ENCODE peak calls at places on chromosomes 11 and 22, in seven cellular contexts. T is GM23248; D is fibroblast of lung; R is heart right ventricle; Y is effector memory CD4-positive, alpha-beta T cell; K is lower lobe of right lung; J is psoas muscle. I is an unnamed sample. For H3K27me3, the result is how much of the 10 kb centered on the place peaks cover.

GRCh38 chr11:117384045-117384444 is 56.4 kb downstream of the CEP164 start:
- DNase-seq in T (peak), D (peak), R (no peak), Y (no peak), K (no peak), J (no peak), I (no peak)

GRCh38 chr11:33633251-33634003 is 67.2 kb downstream of the C11orf91 start:
- DNase-seq in T (peak), D (peak), R (no peak), Y (no peak), K (no peak), J (no peak), I (no peak)

GRCh38 chr11:41245184-41245583 is 214.3 kb downstream of the LRRC4C start:
- DNase-seq in T (no peak), D (no peak), R (no peak), Y (no peak), K (no peak), J (no peak), I (peak)

GRCh38 chr11:74470526-74470925 is 3.2 kb upstream of the KCNE3 start:
- DNase-seq in T (no peak), D (no peak), R (no peak), Y (no peak), K (no peak), J (no peak), I (no peak)

GRCh38 chr11:33534575-33534974 is 166.1 kb downstream of the C11orf91 start:
- DNase-seq in T (no peak), D (no peak), R (no peak), Y (no peak), K (no peak), J (no peak), I (no peak)

GRCh38 chr11:45151362-45151982 is 5.0 kb downstream of the PRDM11 start:
- DNase-seq in T (no peak), D (no peak), R (no peak), Y (no peak), K (no peak), J (no peak), I (no peak)

GRCh38 chr11:72751293-72752087 is 718 bp downstream of the ARAP1 start:
- DNase-seq in T (no peak), D (no peak), R (no peak), Y (no peak), K (no peak), J (no peak), I (no peak)

GRCh38 chr22:37624876-37625275 is 14.6 kb upstream of the SH3BP1 start:
- DNase-seq in T (no peak), D (no peak), R (no peak), Y (no peak), K (no peak), J (no peak), I (peak)

GRCh38 chr11:3866206-3866605 is 10.7 kb downstream of the STIM1 start:
- DNase-seq in T (no peak), D (no peak), R (peak), Y (no peak), K (peak), J (peak), I (no peak)

GRCh38 chr11:15850992-15851615 is 505.2 kb downstream of the SOX6 start:
- DNase-seq in T (no peak), D (no peak), R (no peak), Y (no peak), K (no peak), J (no peak), I (no peak)

GRCh38 chr22:47098121-47098520 is 335.7 kb downstream of the TBC1D22A start:
- DNase-seq in T (no peak), D (no peak), R (no peak), Y (no peak), K (no peak), J (no peak), I (no peak)

GRCh38 chr11:57085604-57086003 is 96.1 kb upstream of the LRRC55 start:
- DNase-seq in T (peak), D (peak), R (no peak), Y (no peak), K (no peak), J (no peak), I (no peak)

GRCh38 chr22:28137036-28137435 is 218.0 kb upstream of the PITPNB start:
- DNase-seq in T (no peak), D (no peak), R (no peak), Y (no peak), K (no peak), J (no peak), I (no peak)

GRCh38 chr22:32793604-32794003 is 7.9 kb upstream of the TIMP3 start:
- DNase-seq in T (no peak), D (no peak), R (no peak), Y (no peak), K (no peak), J (no peak), I (no peak)

GRCh38 chr11:119306373-119306890 is 10.5 kb downstream of the MCAM start:
- DNase-seq in T (peak), D (peak), R (no peak), Y (no peak), K (no peak), J (peak), I (peak)

GRCh38 chr11:15923169-15923568 is 433.2 kb downstream of the SOX6 start:
- DNase-seq in T (no peak), D (no peak), R (no peak), Y (no peak), K (no peak), J (no peak), I (no peak)

GRCh38 chr11:10318527-10318802 is 13.6 kb downstream of the ADM start:
- DNase-seq in T (no peak), D (no peak), R (no peak), Y (no peak), K (no peak), J (peak), I (no peak)

GRCh38 chr11:21514298-21514697 is 678.6 kb upstream of the ANO5 start:
- DNase-seq in T (peak), D (no peak), R (no peak), Y (no peak), K (no peak), J (no peak), I (peak)

GRCh38 chr11:60914620-60915249 is 777 bp downstream of the TMEM109 start:
- DNase-seq in T (peak), D (peak), R (no peak), Y (no peak), K (no peak), J (peak), I (peak)

GRCh38 chr11:64372802-64373597 is 14.0 kb downstream of the RPS6KA4 start:
- DNase-seq in T (peak), D (no peak), R (no peak), Y (no peak), K (no peak), J (no peak), I (no peak)

GRCh38 chr11:119158467-119158866 is 9.6 kb downstream of the ABCG4 start:
- DNase-seq in T (no peak), D (no peak), R (no peak), Y (no peak), K (no peak), J (no peak), I (no peak)

GRCh38 chr11:73201249-73201648 is 16.8 kb upstream of the P2RY2 start:
- DNase-seq in T (peak), D (peak), R (no peak), Y (no peak), K (peak), J (no peak), I (no peak)

GRCh38 chr22:35347462-35347861 is 33.4 kb upstream of the HMOX1 start:
- DNase-seq in T (no peak), D (no peak), R (no peak), Y (no peak), K (no peak), J (no peak), I (no peak)

DNA sequence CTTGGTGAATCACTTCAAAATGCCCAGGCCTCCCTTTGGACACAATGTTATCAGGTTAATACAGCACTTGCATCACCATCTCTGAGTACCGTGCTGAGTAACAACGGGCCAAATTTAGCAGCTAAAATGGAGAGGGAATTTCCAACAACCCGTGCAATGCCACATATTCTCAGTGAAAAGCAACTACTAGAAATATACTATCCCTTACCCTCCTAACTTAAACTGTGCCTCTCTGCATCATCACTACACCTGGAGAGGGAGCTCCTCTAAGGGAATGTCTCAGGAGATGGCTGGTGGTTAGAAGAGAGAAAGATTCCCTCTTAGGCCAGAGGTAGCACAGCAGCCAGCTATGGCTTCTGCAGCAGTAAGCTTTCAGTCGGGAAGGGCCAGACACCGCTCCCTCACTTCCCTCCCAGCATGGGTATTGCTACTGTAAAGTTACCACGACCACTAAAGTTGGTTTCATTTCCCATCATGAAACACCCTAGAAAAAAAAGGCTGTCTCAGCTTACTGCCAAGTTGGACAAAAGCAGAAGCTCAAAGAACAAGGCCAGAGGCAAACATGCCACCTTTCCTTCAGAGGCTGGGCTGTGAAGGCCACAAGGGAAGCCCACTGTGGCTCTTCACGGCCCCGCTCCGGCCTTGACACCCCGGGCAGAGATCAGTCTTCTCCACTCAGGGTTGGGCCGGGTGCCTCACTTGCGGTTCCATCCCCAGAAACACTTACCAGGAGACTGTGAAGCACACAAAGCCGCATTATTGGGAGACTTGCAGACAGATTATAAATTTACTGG is 3.9 kb downstream of the MAML2 start:
- DNase-seq in T (peak), D (peak), R (peak), Y (no peak), K (peak), J (peak), I (no peak)
- H3K4me3 ChIP-seq in T (peak), D (peak), R (peak), Y (peak), K (peak), J (peak), I (no peak)

GRCh38 chr22:48331266-48331665 is 1496.4 kb downstream of the BRD1 start:
- DNase-seq in T (no peak), D (no peak), R (no peak), Y (no peak), K (peak), J (no peak), I (no peak)

GRCh38 chr22:48322907-48323306 is 1504.8 kb downstream of the BRD1 start:
- DNase-seq in T (no peak), D (no peak), R (no peak), Y (no peak), K (no peak), J (no peak), I (no peak)

GRCh38 chr22:48323746-48324145 is 1503.9 kb downstream of the BRD1 start:
- DNase-seq in T (no peak), D (no peak), R (no peak), Y (no peak), K (no peak), J (no peak), I (no peak)

GRCh38 chr22:48331691-48332220 is 1495.9 kb downstream of the BRD1 start:
- DNase-seq in T (no peak), D (no peak), R (no peak), Y (no peak), K (no peak), J (no peak), I (no peak)

DNA sequence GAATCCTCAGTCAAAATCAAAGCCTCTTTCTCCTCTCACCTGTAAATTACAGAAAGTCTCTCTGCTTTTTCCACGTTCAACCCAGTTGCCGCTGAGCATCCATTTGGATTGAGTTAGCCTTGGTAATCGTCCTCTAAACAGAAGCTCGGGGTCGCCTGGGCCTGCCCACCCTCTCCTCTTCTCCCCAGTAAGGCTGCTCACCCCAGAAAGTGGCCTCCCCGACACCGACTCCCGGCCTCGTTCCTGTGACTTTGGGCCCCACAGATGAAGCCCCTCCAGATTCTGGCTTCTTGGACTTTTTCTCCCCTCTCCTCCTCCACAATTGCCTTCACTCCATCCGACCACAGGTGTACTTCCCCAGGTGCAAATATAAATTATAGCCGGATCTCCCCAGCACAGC is 1500.0 kb downstream of the BRD1 start:
- DNase-seq in T (no peak), D (no peak), R (no peak), Y (no peak), K (peak), J (no peak), I (no peak)
- H3K27me3 ChIP-seq in T (under half), D (under half), R (under half), Y (under half), K (under half), J (under half), I (under half)

GRCh38 chr22:39309364-39309861 is 10.0 kb downstream of the RPL3 start:
- DNase-seq in T (peak), D (peak), R (no peak), Y (no peak), K (no peak), J (no peak), I (no peak)
- H3K4me3 ChIP-seq in T (peak), D (no peak), R (no peak), Y (no peak), K (peak), J (no peak), I (no peak)

DNA sequence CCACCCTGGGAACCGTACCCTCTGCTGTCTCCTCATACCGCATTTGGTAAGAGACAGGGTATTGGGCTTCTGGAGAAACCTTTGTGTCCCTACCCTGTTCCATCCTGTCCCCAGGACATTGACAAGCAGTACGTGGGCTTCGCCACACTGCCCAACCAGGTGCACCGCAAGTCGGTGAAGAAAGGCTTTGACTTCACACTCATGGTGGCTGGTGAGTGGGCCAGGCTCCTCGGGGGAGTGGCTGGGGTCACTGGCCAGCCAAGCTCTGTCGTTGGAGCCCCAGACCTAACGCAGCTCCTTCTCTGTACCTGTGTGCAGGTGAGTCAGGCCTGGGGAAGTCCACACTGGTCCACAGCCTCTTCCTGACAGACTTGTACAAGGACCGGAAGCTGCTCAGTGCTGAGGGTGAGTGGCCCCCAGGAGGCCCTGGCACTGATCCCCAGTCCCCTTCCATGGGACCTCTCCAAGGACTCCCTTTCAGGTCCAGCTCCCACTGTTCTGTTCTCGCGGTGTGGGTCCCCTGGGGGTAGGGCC is 3.8 kb upstream of the GP1BB start:
- DNase-seq in T (no peak), D (no peak), R (no peak), Y (no peak), K (no peak), J (no peak), I (no peak)
- H3K27me3 ChIP-seq in T (under half), D (under half), R (under half), Y (under half), K (half or more), J (under half), I (under half)

GRCh38 chr11:46361283-46362145 is 14.3 kb downstream of the DGKZ start:
- DNase-seq in T (peak), D (peak), R (peak), Y (no peak), K (peak), J (peak), I (peak)

GRCh38 chr11:46360878-46361277 is 13.6 kb downstream of the DGKZ start:
- DNase-seq in T (peak), D (no peak), R (no peak), Y (no peak), K (peak), J (no peak), I (no peak)

GRCh38 chr11:46363455-46363920 is 16.2 kb downstream of the DGKZ start:
- DNase-seq in T (peak), D (no peak), R (peak), Y (no peak), K (no peak), J (peak), I (no peak)

GRCh38 chr11:46363031-46363407 is 15.8 kb downstream of the DGKZ start:
- DNase-seq in T (peak), D (no peak), R (peak), Y (no peak), K (peak), J (peak), I (no peak)

GRCh38 chr11:46362146-46363030 is 15.1 kb downstream of the DGKZ start:
- DNase-seq in T (no peak), D (no peak), R (no peak), Y (no peak), K (no peak), J (no peak), I (no peak)
- H3K4me3 ChIP-seq in T (no peak), D (no peak), R (peak), Y (no peak), K (peak), J (peak), I (no peak)

GRCh38 chr11:95142431-95142830 is 52.8 kb downstream of the ENDOD1 start:
- DNase-seq in T (peak), D (no peak), R (no peak), Y (no peak), K (no peak), J (no peak), I (no peak)

GRCh38 chr11:95138448-95138847 is 48.8 kb downstream of the ENDOD1 start:
- DNase-seq in T (peak), D (peak), R (no peak), Y (no peak), K (no peak), J (no peak), I (no peak)

GRCh38 chr11:95137299-95137698 is 47.7 kb downstream of the ENDOD1 start:
- DNase-seq in T (no peak), D (no peak), R (no peak), Y (no peak), K (no peak), J (no peak), I (no peak)

GRCh38 chr11:95143106-95143681 is 53.5 kb downstream of the ENDOD1 start:
- DNase-seq in T (peak), D (no peak), R (no peak), Y (no peak), K (no peak), J (no peak), I (no peak)

DNA sequence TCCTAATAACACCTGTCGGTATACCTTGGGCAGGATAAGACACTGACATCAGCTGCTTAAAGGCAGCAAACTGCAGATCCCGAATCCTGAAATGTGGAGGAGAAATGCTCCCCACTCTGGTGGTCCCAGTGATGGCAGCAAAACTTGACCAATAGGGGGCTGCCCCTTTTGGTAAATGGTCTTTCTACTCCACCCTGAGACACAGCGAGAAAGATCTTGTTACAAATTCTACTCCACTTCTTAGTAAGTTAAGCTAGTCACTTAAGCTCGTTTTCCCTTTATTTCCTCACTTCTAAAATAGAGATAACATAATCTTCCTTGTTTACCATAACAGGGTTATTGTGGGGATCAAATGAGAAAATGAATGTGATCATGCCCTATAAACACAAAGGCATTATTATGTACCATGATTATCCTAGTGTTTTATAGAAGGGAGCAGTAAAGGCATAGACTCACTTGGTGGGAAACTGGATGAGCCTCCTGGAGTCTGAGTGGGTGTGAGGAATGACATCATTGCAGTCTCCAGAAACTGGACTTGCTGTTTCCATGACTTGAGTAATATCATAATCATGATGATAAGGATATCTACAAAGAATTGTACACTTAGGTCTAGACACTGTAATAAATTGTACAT is 50.9 kb downstream of the ENDOD1 start:
- DNase-seq in T (peak), D (no peak), R (no peak), Y (no peak), K (no peak), J (no peak), I (no peak)
- H3K27me3 ChIP-seq in T (under half), D (under half), R (under half), Y (under half), K (under half), J (under half), I (under half)

I was measured in body of pancreas.